ENCODE peak calls at places on chromosomes 12 and 14, in seven cellular contexts. E is RWPE2, X is sigmoid colon, P is upper lobe of right lung, Y is psoas muscle, Q is SJSA1, I is cardiac muscle cell. A is an unnamed sample. For H3K9me3 and H3K36me3, the result is how much of the 10 kb centered on the place peaks cover.

GRCh38 chr12:18108611-18109010 is 18.6 kb upstream of the RERGL start:
- DNase-seq in X (no peak), E (no peak), P (no peak), Y (no peak), Q (no peak), I (no peak), A (no peak)

GRCh38 chr12:117514016-117514415 is 152.6 kb upstream of the NOS1 start:
- DNase-seq in P (no peak), I (peak), X (no peak), Y (no peak), E (no peak), Q (no peak), A (no peak)

GRCh38 chr14:38716871-38717270 is 386.2 kb downstream of the SEC23A start:
- DNase-seq in I (no peak), P (no peak), X (no peak), Q (no peak), Y (no peak), E (no peak), A (no peak)

GRCh38 chr12:67151891-67152290 is 117.3 kb upstream of the CAND1 start:
- DNase-seq in Q (no peak), X (no peak), I (no peak), P (no peak), Y (no peak), E (no peak), A (no peak)

GRCh38 chr12:76284816-76285750 is 63.1 kb downstream of the BBS10 start:
- DNase-seq in Q (peak), Y (no peak), X (no peak), E (no peak), P (no peak), I (no peak), A (no peak)

GRCh38 chr12:85036736-85037135 is 585 bp downstream of the LRRIQ1 start:
- DNase-seq in Y (no peak), I (no peak), E (no peak), P (no peak), X (no peak), Q (no peak), A (no peak)

GRCh38 chr14:91142214-91142668 is 28.4 kb downstream of the DGLUCY start:
- DNase-seq in P (no peak), X (no peak), Y (no peak), Q (no peak), I (no peak), E (no peak), A (no peak)

GRCh38 chr14:50766338-50766886 is 64.5 kb downstream of the NIN start:
- DNase-seq in Y (no peak), E (no peak), X (no peak), P (no peak), I (peak), Q (peak), A (no peak)

GRCh38 chr12:4833053-4833452 is 76.7 kb upstream of the KCNA1 start:
- DNase-seq in Q (no peak), E (no peak), Y (no peak), I (no peak), X (no peak), P (no peak), A (no peak)

GRCh38 chr12:93773122-93773871 is 96.1 kb downstream of the CRADD start:
- DNase-seq in P (no peak), Y (no peak), E (no peak), I (no peak), Q (no peak), X (no peak), A (no peak)

GRCh38 chr12:12349711-12350665 is at the start of gene MANSC1:
- DNase-seq in I (peak), E (no peak), P (peak), X (peak), Q (no peak), Y (peak), A (peak)

GRCh38 chr12:84128117-84128991 is 784.2 kb downstream of the SLC6A15 start:
- DNase-seq in P (peak), X (no peak), Q (no peak), Y (no peak), E (peak), I (no peak), A (no peak)

GRCh38 chr12:49293056-49293956 is 1.6 kb upstream of the PRPH start:
- DNase-seq in E (no peak), I (no peak), Y (no peak), X (peak), P (peak), Q (no peak), A (peak)

GRCh38 chr12:2335109-2335508 is 282.3 kb downstream of the CACNA1C start:
- DNase-seq in Y (no peak), E (peak), I (no peak), X (no peak), P (no peak), Q (no peak), A (no peak)

GRCh38 chr12:39798429-39798828 is 178.8 kb upstream of the ABCD2 start:
- DNase-seq in Y (no peak), Q (no peak), I (peak), X (no peak), E (no peak), P (peak), A (no peak)

DNA sequence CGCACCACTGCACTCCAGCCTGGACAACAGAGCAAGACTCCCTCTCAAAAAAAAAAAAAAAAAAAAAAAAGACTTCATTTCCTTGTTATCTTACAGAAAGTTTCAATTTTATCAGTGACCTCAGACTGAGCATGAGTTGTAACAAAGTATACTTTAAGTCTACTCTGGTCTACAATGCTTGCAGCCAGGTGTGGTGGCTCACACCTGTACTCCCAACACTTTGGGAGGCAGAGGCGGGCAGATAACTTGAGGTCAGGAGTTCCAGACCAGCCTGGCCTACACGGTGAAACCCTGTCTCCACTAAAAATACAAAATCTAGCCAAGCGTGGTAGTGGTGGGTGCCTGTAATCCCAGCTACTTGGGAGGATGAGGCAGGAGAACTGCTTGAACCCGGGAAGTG is 18.0 kb downstream of the HNRNPC start:
- DNase-seq in X (no peak), I (no peak), E (no peak), Y (no peak), P (no peak), Q (no peak), A (no peak)
- H3K9me3 ChIP-seq in X (under half), I (under half), E (under half), Y (under half), P (under half), Q (under half), A (under half)

GRCh38 chr12:98939350-98939749 is 294.3 kb downstream of the APAF1 start:
- DNase-seq in Y (no peak), P (no peak), X (no peak), E (no peak), Q (no peak), I (peak), A (no peak)
- H3K36me3 ChIP-seq in Y (under half), P (under half), X (under half), E (under half), Q (under half), I (under half), A (under half)

GRCh38 chr12:73262788-73263381 is 990.7 kb downstream of the TRHDE start:
- DNase-seq in I (no peak), E (no peak), P (no peak), Y (no peak), X (no peak), Q (no peak), A (no peak)
- H3K9me3 ChIP-seq in I (under half), E (under half), P (under half), Y (under half), X (under half), Q (under half), A (under half)

DNA sequence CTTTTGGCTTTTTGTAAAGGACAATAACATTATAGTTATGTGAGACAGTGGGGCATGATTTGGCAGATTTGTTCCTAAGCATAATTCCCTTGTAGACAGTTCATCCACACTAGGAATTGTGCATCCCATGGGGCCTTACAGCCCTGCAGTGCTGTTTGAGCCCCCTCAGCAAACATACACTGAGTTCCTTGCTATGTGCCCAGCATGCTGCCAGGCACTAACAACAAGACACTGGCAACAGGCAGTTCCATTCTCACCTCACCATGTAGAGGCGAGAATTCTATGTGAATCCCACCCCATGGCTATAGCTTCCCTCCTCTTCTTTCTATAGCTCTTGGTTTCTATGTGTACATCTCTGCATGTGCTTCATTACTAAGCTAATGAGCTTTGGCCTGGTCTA is 1.9 kb downstream of the THTPA start:
- DNase-seq in E (no peak), Y (no peak), X (no peak), Q (no peak), I (no peak), P (no peak), A (no peak)
- H3K36me3 ChIP-seq in E (under half), Y (under half), X (under half), Q (under half), I (under half), P (under half), A (under half)

DNA sequence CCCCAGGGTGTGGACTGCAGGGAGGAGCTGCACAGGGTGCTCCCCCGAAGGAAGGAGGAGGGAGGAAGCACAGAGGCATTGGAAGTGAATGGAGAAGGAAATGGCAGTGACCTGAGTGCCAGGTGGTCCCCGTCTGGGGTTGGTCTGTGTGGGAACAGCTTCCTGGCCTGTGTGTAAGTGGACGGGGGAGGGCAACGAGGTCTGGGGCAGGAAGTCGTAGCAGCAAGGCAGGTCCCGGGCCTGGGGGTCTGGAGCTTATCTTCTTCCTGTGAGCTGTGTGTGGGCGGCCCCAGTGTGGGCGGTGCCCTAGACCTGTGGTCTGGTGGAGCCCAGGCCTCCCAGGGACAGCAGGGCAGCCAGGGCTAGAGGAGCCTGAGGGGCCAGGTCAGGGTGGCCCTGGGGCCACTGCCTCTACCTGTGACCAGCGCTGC is 382.1 kb downstream of the TMEM121 start:
- DNase-seq in X (no peak), E (no peak), Y (no peak), Q (no peak), P (no peak), I (no peak), A (no peak)
- H3K9me3 ChIP-seq in X (under half), E (under half), Y (under half), Q (under half), P (under half), I (under half), A (under half)

GRCh38 chr12:115794659-115795081 is 482.8 kb downstream of the MED13L start:
- DNase-seq in E (no peak), P (no peak), X (no peak), Y (no peak), Q (no peak), I (no peak), A (no peak)
- H3K36me3 ChIP-seq in E (under half), P (under half), X (under half), Y (under half), Q (under half), I (under half), A (under half)